ENCODE peak calls at places on chromosomes 6 and 20, in seven cellular contexts. E is head of caudate nucleus; C is activated naive CD4-positive, alpha-beta T cell treated with anti-CD3 and anti-CD28 coated beads for 36 hours; S is activated naive CD8-positive, alpha-beta T cell treated with anti-CD3 and anti-CD28 coated beads for 36 hours; B is C1 segment of cervical spinal cord; J is activated CD8-positive, alpha-beta memory T cell treated with anti-CD3 and anti-CD28 coated beads, Interleukin-2, amount 50 U/mL, for 4 hours; W is nephron progenitor cell. T is an unnamed sample.

GRCh38 chr6:167846997-167847606 is 20.4 kb downstream of the AFDN start:
- DNase-seq in E (no peak), C (no peak), S (no peak), B (no peak), J (no peak), W (no peak), T (no peak)

GRCh38 chr20:22723659-22724058 is 139.3 kb upstream of the FOXA2 start:
- DNase-seq in E (no peak), C (no peak), S (no peak), B (no peak), J (no peak), W (no peak), T (no peak)

GRCh38 chr20:61510778-61511330 is 258.8 kb downstream of the CDH4 start:
- DNase-seq in E (no peak), C (peak), S (no peak), B (no peak), J (no peak), W (no peak), T (no peak)

GRCh38 chr20:61931476-61932198 is 134.0 kb downstream of the TAF4 start:
- DNase-seq in E (no peak), C (no peak), S (no peak), B (no peak), J (peak), W (no peak), T (peak)

GRCh38 chr20:47441774-47442150 is 59.9 kb upstream of the NCOA3 start:
- DNase-seq in E (no peak), C (no peak), S (no peak), B (no peak), J (no peak), W (no peak), T (no peak)

GRCh38 chr6:158316022-158316421 is 3.8 kb downstream of the TULP4 start:
- DNase-seq in E (no peak), C (no peak), S (no peak), B (no peak), J (no peak), W (no peak), T (no peak)

GRCh38 chr6:139219271-139219729 is 72.5 kb downstream of the TXLNB start:
- DNase-seq in E (peak), C (peak), S (peak), B (peak), J (peak), W (peak), T (peak)

GRCh38 chr6:3022765-3023662 is 23.3 kb downstream of the NQO2 start:
- DNase-seq in E (no peak), C (peak), S (peak), B (no peak), J (peak), W (no peak), T (peak)

GRCh38 chr6:83976871-83977270 is 56.7 kb upstream of the MRAP2 start:
- DNase-seq in E (no peak), C (no peak), S (no peak), B (no peak), J (no peak), W (no peak), T (no peak)

GRCh38 chr6:53327017-53327395 is 21.7 kb downstream of the ELOVL5 start:
- DNase-seq in E (no peak), C (no peak), S (no peak), B (no peak), J (no peak), W (no peak), T (no peak)

GRCh38 chr20:5569021-5569420 is 181.2 kb upstream of the SHLD1 start:
- DNase-seq in E (peak), C (peak), S (no peak), B (no peak), J (peak), W (no peak), T (peak)

GRCh38 chr6:75489025-75489424 is 4.6 kb downstream of the FILIP1 start:
- DNase-seq in E (no peak), C (no peak), S (no peak), B (no peak), J (no peak), W (no peak), T (no peak)

GRCh38 chr6:80457044-80457933 is 350.8 kb downstream of the BCKDHB start:
- DNase-seq in E (no peak), C (no peak), S (no peak), B (peak), J (no peak), W (no peak), T (no peak)

GRCh38 chr6:67748521-67748920 is 886.6 kb upstream of the ADGRB3 start:
- DNase-seq in E (no peak), C (no peak), S (no peak), B (no peak), J (no peak), W (no peak), T (no peak)

GRCh38 chr6:33492093-33492492 is 37.7 kb downstream of the ZBTB9 start:
- DNase-seq in E (no peak), C (no peak), S (no peak), B (no peak), J (no peak), W (no peak), T (no peak)

GRCh38 chr20:58709013-58709702 is 16.6 kb downstream of the NPEPL1 start:
- DNase-seq in E (no peak), C (no peak), S (no peak), B (no peak), J (no peak), W (no peak), T (peak)

GRCh38 chr20:32984196-32984595 is 20.0 kb downstream of the SUN5 start:
- DNase-seq in E (peak), C (no peak), S (no peak), B (peak), J (no peak), W (peak), T (no peak)

GRCh38 chr6:72704979-72705378 is 83.1 kb downstream of the KCNQ5 start:
- DNase-seq in E (no peak), C (no peak), S (no peak), B (no peak), J (no peak), W (no peak), T (no peak)

GRCh38 chr20:10228330-10228729 is 9.7 kb downstream of the SNAP25 start:
- DNase-seq in E (no peak), C (no peak), S (no peak), B (no peak), J (no peak), W (no peak), T (no peak)

GRCh38 chr20:373171-373890 is 7.2 kb upstream of the TRIB3 start:
- DNase-seq in E (no peak), C (peak), S (no peak), B (no peak), J (no peak), W (no peak), T (peak)

GRCh38 chr6:13725570-13725969 is 13.9 kb upstream of the RANBP9 start:
- DNase-seq in E (no peak), C (peak), S (peak), B (no peak), J (no peak), W (no peak), T (no peak)

GRCh38 chr20:43243672-43244269 is 54.1 kb upstream of the PTPRT start:
- DNase-seq in E (peak), C (no peak), S (no peak), B (no peak), J (no peak), W (peak), T (no peak)

GRCh38 chr6:48144024-48144423 is 33.0 kb upstream of the PTCHD4 start:
- DNase-seq in E (no peak), C (no peak), S (no peak), B (no peak), J (no peak), W (no peak), T (no peak)

GRCh38 chr6:32945106-32945761 is 4.4 kb upstream of the HLA-DMB start:
- DNase-seq in E (no peak), C (peak), S (peak), B (no peak), J (peak), W (no peak), T (no peak)

GRCh38 chr20:15475483-15475882 is 1097.8 kb downstream of the KIF16B start:
- DNase-seq in E (peak), C (no peak), S (no peak), B (peak), J (no peak), W (peak), T (no peak)

GRCh38 chr6:33288942-33289783 is at the start of the genes PFDN6 and WDR46:
- DNase-seq in E (peak), C (peak), S (peak), B (peak), J (peak), W (peak), T (peak)

GRCh38 chr6:148348778-148349177 is 6.1 kb downstream of the SASH1 start:
- DNase-seq in E (no peak), C (no peak), S (no peak), B (no peak), J (no peak), W (no peak), T (no peak)

GRCh38 chr6:23031986-23032385 is 462.6 kb downstream of the HDGFL1 start:
- DNase-seq in E (no peak), C (no peak), S (no peak), B (no peak), J (no peak), W (no peak), T (no peak)

GRCh38 chr6:156778615-156779205 is 1.5 kb downstream of the ARID1B start:
- DNase-seq in E (peak), C (peak), S (peak), B (no peak), J (peak), W (peak), T (peak)

GRCh38 chr6:31559958-31560696 is 12.0 kb upstream of the LTA start:
- DNase-seq in E (peak), C (peak), S (peak), B (peak), J (no peak), W (no peak), T (no peak)

T was measured in Caco-2.